ENCODE peak calls at places on chromosomes 6 and 20, in eight cellular contexts. Z is NCI-H2171 treated with DMSO at 0.1 percent for 48 hours, R is amniotic stem cell, E is stomach, M is GM23338, P is myocyte, N is GM04504, U is GM23248. Q is an unnamed sample.

GRCh38 chr6:3176562-3177355 is 19.4 kb upstream of the TUBB2A start:
- DNase-seq in Z (no peak), R (peak; percentile 68), E (no peak), M (no peak), P (peak; percentile 84), N (peak; percentile 73), U (peak; percentile 94), Q (peak; percentile 76)

GRCh38 chr20:50982372-50982771 is 23.8 kb downstream of the MOCS3 start:
- DNase-seq in Z (no peak), R (peak; percentile 60), E (peak; percentile 60), M (no peak), P (peak; percentile 74), N (peak; percentile 62), U (peak; percentile 96), Q (peak; percentile 69)

GRCh38 chr20:12941025-12941424 is 67.7 kb upstream of the SPTLC3 start:
- DNase-seq in Z (no peak), R (no peak), E (no peak), M (no peak), P (no peak), N (no peak), U (no peak), Q (no peak)

GRCh38 chr6:11346516-11346915 is 114.0 kb upstream of the NEDD9 start:
- DNase-seq in Z (no peak), R (no peak), E (no peak), M (no peak), P (no peak), N (no peak), U (peak; percentile 27), Q (no peak)

GRCh38 chr20:29874476-29875202 is 1382.8 kb upstream of the DEFB115 start:
- DNase-seq in Z (peak; percentile 10), R (no peak), E (no peak), M (no peak), P (no peak), N (no peak), U (no peak), Q (no peak)

GRCh38 chr6:88804701-88805100 is 158.7 kb downstream of the RNGTT start:
- DNase-seq in Z (no peak), R (peak; percentile 2), E (no peak), M (no peak), P (no peak), N (no peak), U (peak; percentile 20), Q (no peak)

GRCh38 chr20:61731363-61732181 is 334.1 kb downstream of the TAF4 start:
- DNase-seq in Z (no peak), R (no peak), E (no peak), M (no peak), P (no peak), N (peak; percentile 20), U (peak; percentile 70), Q (no peak)

GRCh38 chr20:3071610-3072529 is at the start of gene OXT:
- DNase-seq in Z (no peak), R (no peak), E (no peak), M (peak; percentile 81), P (no peak), N (no peak), U (peak; percentile 50), Q (no peak)

GRCh38 chr6:2857580-2858337 is 16.1 kb upstream of the SERPINB1 start:
- DNase-seq in Z (no peak), R (no peak), E (no peak), M (no peak), P (no peak), N (no peak), U (no peak), Q (no peak)

GRCh38 chr6:161682982-161683381 is 409.1 kb upstream of the AGPAT4 start:
- DNase-seq in Z (no peak), R (no peak), E (no peak), M (no peak), P (no peak), N (no peak), U (no peak), Q (peak; percentile 82)

GRCh38 chr6:166419268-166419667 is 36.5 kb upstream of the MPC1 start:
- DNase-seq in Z (no peak), R (no peak), E (no peak), M (no peak), P (peak; percentile 92), N (no peak), U (no peak), Q (no peak)

GRCh38 chr6:127201321-127201720 is 65.3 kb upstream of the RNF146 start:
- DNase-seq in Z (no peak), R (peak; percentile 37), E (no peak), M (no peak), P (no peak), N (no peak), U (peak; percentile 88), Q (no peak)

GRCh38 chr6:158056804-158057203 is 75.1 kb downstream of the SYNJ2 start:
- DNase-seq in Z (no peak), R (no peak), E (no peak), M (no peak), P (no peak), N (no peak), U (no peak), Q (no peak)

GRCh38 chr6:113875470-113875869 is 18.3 kb downstream of the MARCKS start:
- DNase-seq in Z (no peak), R (no peak), E (no peak), M (no peak), P (peak; percentile 44), N (no peak), U (peak; percentile 60), Q (no peak)

Q was measured in NCI-H69.